ENCODE peak calls at places on chromosome 22, in six cellular contexts. E, X, C, Y, K and W are unnamed samples.
A peak's percentile ranks its signal among the peaks of the same experiment; 100 is the strongest.

GRCh38 chr22:11626422-11626773 is 3901.6 kb upstream of the OR11H1 start:
- DNase-seq in E (no peak), X (no peak), C (no peak), Y (no peak), K (no peak), W (no peak)

GRCh38 chr22:46578824-46579561 is 41.2 kb upstream of the GRAMD4 start:
- DNase-seq in E (no peak), X (peak; percentile 22), C (no peak), Y (no peak), K (no peak), W (peak; percentile 35)

GRCh38 chr22:45208696-45208992 is 32.0 kb downstream of the KIAA0930 start:
- DNase-seq in E (no peak), X (no peak), C (no peak), Y (no peak), K (no peak), W (no peak)

GRCh38 chr22:40413873-40414272 is 43.5 kb downstream of the SGSM3 start:
- DNase-seq in E (no peak), X (no peak), C (no peak), Y (no peak), K (no peak), W (no peak)

GRCh38 chr22:48976556-48977535 is 850.8 kb downstream of the BRD1 start:
- DNase-seq in E (no peak), X (no peak), C (no peak), Y (peak; percentile 85), K (no peak), W (no peak)

GRCh38 chr22:30045001-30045887 is 35.0 kb upstream of the HORMAD2 start:
- DNase-seq in E (no peak), X (no peak), C (no peak), Y (peak; percentile 57), K (no peak), W (no peak)

GRCh38 chr22:39253427-39254070 is 8.8 kb upstream of the PDGFB start:
- DNase-seq in E (peak; percentile 31), X (peak; percentile 85), C (no peak), Y (peak; percentile 93), K (no peak), W (peak; percentile 91)

GRCh38 chr22:44181033-44181911 is 547 bp downstream of the PARVG start:
- DNase-seq in E (no peak), X (no peak), C (peak; percentile 53), Y (no peak), K (peak; percentile 59), W (no peak)

GRCh38 chr22:17915188-17915587 is 109.2 kb downstream of the MICAL3 start:
- DNase-seq in E (no peak), X (no peak), C (no peak), Y (no peak), K (no peak), W (no peak)

GRCh38 chr22:37242395-37242918 is 1.6 kb downstream of the RAC2 start:
- DNase-seq in E (no peak), X (peak; percentile 46), C (peak; percentile 84), Y (peak; percentile 94), K (peak; percentile 90), W (peak; percentile 70)

GRCh38 chr22:35023692-35024363 is 42.1 kb upstream of the ISX start:
- DNase-seq in E (no peak), X (peak; percentile 25), C (peak; percentile 25), Y (no peak), K (no peak), W (no peak)

GRCh38 chr22:42773161-42773560 is 52.5 kb upstream of the A4GALT start:
- DNase-seq in E (no peak), X (no peak), C (no peak), Y (no peak), K (no peak), W (no peak)

GRCh38 chr22:19092725-19093124 is 29.5 kb downstream of the DGCR2 start:
- DNase-seq in E (no peak), X (no peak), C (no peak), Y (no peak), K (no peak), W (no peak)

GRCh38 chr22:26894362-26894761 is 237.0 kb downstream of the MIAT start:
- DNase-seq in E (no peak), X (peak; percentile 23), C (no peak), Y (no peak), K (no peak), W (peak; percentile 53)

GRCh38 chr22:37843746-37844089 is 416 bp downstream of the ANKRD54 start:
- DNase-seq in E (no peak), X (no peak), C (peak; percentile 33), Y (peak; percentile 93), K (peak; percentile 16), W (no peak)

GRCh38 chr22:18954333-18954732 is 18.2 kb upstream of the PRODH start:
- DNase-seq in E (no peak), X (peak; percentile 57), C (peak; percentile 32), Y (no peak), K (no peak), W (peak; percentile 17)

GRCh38 chr22:22802346-22802970 is 85.2 kb upstream of the IGLL5 start:
- DNase-seq in E (no peak), X (no peak), C (peak; percentile 37), Y (peak; percentile 72), K (no peak), W (no peak)

GRCh38 chr22:50067244-50067643 is 9.1 kb upstream of the TTLL8 start:
- DNase-seq in E (no peak), X (no peak), C (no peak), Y (no peak), K (no peak), W (no peak)

GRCh38 chr22:26429458-26430238 is 588 bp downstream of the ASPHD2 start:
- DNase-seq in E (no peak), X (no peak), C (no peak), Y (no peak), K (no peak), W (no peak)

GRCh38 chr22:25482091-25482760 is 82.2 kb upstream of the GRK3 start:
- DNase-seq in E (no peak), X (no peak), C (no peak), Y (no peak), K (no peak), W (no peak)

GRCh38 chr22:33787645-33788456 is 132.4 kb downstream of the LARGE1 start:
- DNase-seq in E (no peak), X (peak; percentile 22), C (no peak), Y (no peak), K (no peak), W (no peak)

GRCh38 chr22:24728790-24729637 is 45.5 kb downstream of the PIWIL3 start:
- DNase-seq in E (no peak), X (no peak), C (no peak), Y (no peak), K (no peak), W (peak; percentile 93)

GRCh38 chr22:48192920-48193319 is 1430.5 kb downstream of the TBC1D22A start:
- DNase-seq in E (no peak), X (no peak), C (no peak), Y (no peak), K (no peak), W (no peak)

GRCh38 chr22:17769716-17770082 is 4.6 kb downstream of the BID start:
- DNase-seq in E (no peak), X (no peak), C (no peak), Y (no peak), K (no peak), W (no peak)

GRCh38 chr22:47030881-47031627 is 268.6 kb downstream of the TBC1D22A start:
- DNase-seq in E (no peak), X (peak; percentile 63), C (no peak), Y (no peak), K (no peak), W (no peak)

GRCh38 chr22:24498826-24499225 is 3.7 kb downstream of the UPB1 start:
- DNase-seq in E (no peak), X (no peak), C (no peak), Y (no peak), K (no peak), W (peak; percentile 52)

GRCh38 chr22:44425356-44425755 is 72.7 kb downstream of the RTL6 start:
- DNase-seq in E (no peak), X (peak; percentile 13), C (no peak), Y (no peak), K (no peak), W (no peak)

GRCh38 chr22:44337658-44338004 is 24.9 kb upstream of the SHISAL1 start:
- DNase-seq in E (no peak), X (peak; percentile 74), C (no peak), Y (no peak), K (no peak), W (peak; percentile 68)

GRCh38 chr22:50184004-50184461 is 1.7 kb upstream of the TRABD start:
- DNase-seq in E (no peak), X (peak; percentile 80), C (no peak), Y (peak; percentile 95), K (no peak), W (peak; percentile 48)

GRCh38 chr22:21573293-21573734 is 5.8 kb downstream of the UBE2L3 start:
- DNase-seq in E (no peak), X (no peak), C (no peak), Y (no peak), K (no peak), W (no peak)

GRCh38 chr22:38313384-38313955 is 3.8 kb downstream of the CSNK1E start:
- DNase-seq in E (peak; percentile 73), X (peak; percentile 96), C (no peak), Y (no peak), K (no peak), W (peak; percentile 93)

GRCh38 chr22:19547620-19548019 is 23.4 kb upstream of the CLDN5 start:
- DNase-seq in E (no peak), X (no peak), C (no peak), Y (no peak), K (no peak), W (no peak)

GRCh38 chr22:31556627-31557203 is 60.4 kb downstream of the SFI1 start:
- DNase-seq in E (no peak), X (peak; percentile 55), C (no peak), Y (no peak), K (no peak), W (peak; percentile 53)